ENCODE peak calls at places on chromosomes 4 and X, in ten cellular contexts. One of them, this sample, is unnamed.
A peak's percentile ranks its signal among the peaks of the same experiment; 100 is the strongest.

GRCh38 chr4:48653217-48654014 is 126.7 kb downstream of the FRYL start:
- DNase-seq in AG10803: peak; percentile 44
- DNase-seq in fibroblast of villous mesenchyme: peak; percentile 67
- DNase-seq in fibroblast of mammary gland: peak; percentile 82
- DNase-seq in heart left ventricle: peak; percentile 67
- DNase-seq in endodermal cell: peak; percentile 66
- DNase-seq in hepatocyte: peak; percentile 23
- DNase-seq in CD4-positive, alpha-beta memory T cell: peak; percentile 24
- DNase-seq in MM.1S: no peak
- DNase-seq in GM06990: no peak
- DNase-seq in this sample: no peak

GRCh38 chr4:58275856-58276255 is 1165.7 kb upstream of the IGFBP7 start:
- DNase-seq in CD4-positive, alpha-beta memory T cell: no peak
- DNase-seq in fibroblast of mammary gland: no peak
- DNase-seq in heart left ventricle: no peak
- DNase-seq in endodermal cell: no peak
- DNase-seq in AG10803: no peak
- DNase-seq in hepatocyte: no peak
- DNase-seq in MM.1S: no peak
- DNase-seq in fibroblast of villous mesenchyme: no peak
- DNase-seq in GM06990: no peak
- DNase-seq in this sample: no peak

GRCh38 chr4:148081745-148082144 is 349.9 kb downstream of the ARHGAP10 start:
- DNase-seq in heart left ventricle: no peak
- DNase-seq in fibroblast of mammary gland: no peak
- DNase-seq in AG10803: no peak
- DNase-seq in MM.1S: no peak
- DNase-seq in fibroblast of villous mesenchyme: no peak
- DNase-seq in endodermal cell: no peak
- DNase-seq in hepatocyte: no peak
- DNase-seq in CD4-positive, alpha-beta memory T cell: no peak
- DNase-seq in GM06990: no peak
- DNase-seq in this sample: no peak

GRCh38 chr4:169128902-169129301 is 118.8 kb upstream of the CBR4 start:
- DNase-seq in fibroblast of mammary gland: no peak
- DNase-seq in MM.1S: no peak
- DNase-seq in heart left ventricle: no peak
- DNase-seq in hepatocyte: no peak
- DNase-seq in fibroblast of villous mesenchyme: peak; percentile 62
- DNase-seq in CD4-positive, alpha-beta memory T cell: no peak
- DNase-seq in endodermal cell: no peak
- DNase-seq in AG10803: peak; percentile 87
- DNase-seq in GM06990: no peak
- DNase-seq in this sample: no peak

GRCh38 chr4:39976945-39977488 is 694 bp downstream of the PDS5A start:
- DNase-seq in MM.1S: peak; percentile 36
- DNase-seq in fibroblast of mammary gland: no peak
- DNase-seq in fibroblast of villous mesenchyme: peak; percentile 27
- DNase-seq in heart left ventricle: peak; percentile 43
- DNase-seq in endodermal cell: peak; percentile 69
- DNase-seq in AG10803: no peak
- DNase-seq in GM06990: peak; percentile 76
- DNase-seq in hepatocyte: peak; percentile 56
- DNase-seq in CD4-positive, alpha-beta memory T cell: peak; percentile 47
- DNase-seq in this sample: peak; percentile 36

GRCh38 chrX:34631826-34632225 is 25.3 kb downstream of the TMEM47 start:
- DNase-seq in fibroblast of mammary gland: peak; percentile 49
- DNase-seq in AG10803: peak; percentile 27
- DNase-seq in MM.1S: no peak
- DNase-seq in hepatocyte: peak; percentile 17
- DNase-seq in fibroblast of villous mesenchyme: peak; percentile 50
- DNase-seq in GM06990: no peak
- DNase-seq in CD4-positive, alpha-beta memory T cell: no peak
- DNase-seq in heart left ventricle: no peak
- DNase-seq in endodermal cell: no peak
- DNase-seq in this sample: no peak

GRCh38 chr4:101156619-101157310 is 190.6 kb downstream of the PPP3CA start:
- DNase-seq in hepatocyte: no peak
- DNase-seq in GM06990: no peak
- DNase-seq in AG10803: no peak
- DNase-seq in fibroblast of villous mesenchyme: no peak
- DNase-seq in CD4-positive, alpha-beta memory T cell: no peak
- DNase-seq in MM.1S: no peak
- DNase-seq in fibroblast of mammary gland: peak; percentile 20
- DNase-seq in endodermal cell: no peak
- DNase-seq in heart left ventricle: no peak
- DNase-seq in this sample: no peak

GRCh38 chr4:47510506-47511143 is 25.6 kb downstream of the ATP10D start:
- DNase-seq in AG10803: peak; percentile 55
- DNase-seq in fibroblast of villous mesenchyme: peak; percentile 27
- DNase-seq in CD4-positive, alpha-beta memory T cell: no peak
- DNase-seq in hepatocyte: no peak
- DNase-seq in endodermal cell: no peak
- DNase-seq in fibroblast of mammary gland: peak; percentile 44
- DNase-seq in GM06990: peak; percentile 63
- DNase-seq in MM.1S: peak; percentile 31
- DNase-seq in heart left ventricle: no peak
- DNase-seq in this sample: no peak

GRCh38 chr4:39931441-39931901 is 46.2 kb downstream of the PDS5A start:
- DNase-seq in CD4-positive, alpha-beta memory T cell: peak; percentile 5
- DNase-seq in heart left ventricle: no peak
- DNase-seq in fibroblast of mammary gland: no peak
- DNase-seq in fibroblast of villous mesenchyme: no peak
- DNase-seq in hepatocyte: peak; percentile 15
- DNase-seq in GM06990: no peak
- DNase-seq in MM.1S: no peak
- DNase-seq in endodermal cell: no peak
- DNase-seq in AG10803: no peak
- DNase-seq in this sample: no peak

GRCh38 chrX:1657367-1658082 is 42.7 kb downstream of the ASMT start:
- DNase-seq in MM.1S: no peak
- DNase-seq in CD4-positive, alpha-beta memory T cell: peak; percentile 64
- DNase-seq in fibroblast of mammary gland: peak; percentile 18
- DNase-seq in heart left ventricle: peak; percentile 13
- DNase-seq in AG10803: peak; percentile 35
- DNase-seq in GM06990: peak; percentile 69
- DNase-seq in hepatocyte: no peak
- DNase-seq in endodermal cell: no peak
- DNase-seq in fibroblast of villous mesenchyme: peak; percentile 67
- DNase-seq in this sample: peak; percentile 12

GRCh38 chr4:94342713-94343112 is at the start of gene HPGDS:
- DNase-seq in AG10803: no peak
- DNase-seq in heart left ventricle: no peak
- DNase-seq in GM06990: no peak
- DNase-seq in MM.1S: no peak
- DNase-seq in CD4-positive, alpha-beta memory T cell: no peak
- DNase-seq in fibroblast of mammary gland: no peak
- DNase-seq in endodermal cell: no peak
- DNase-seq in fibroblast of villous mesenchyme: no peak
- DNase-seq in hepatocyte: no peak
- DNase-seq in this sample: no peak

GRCh38 chrX:16472345-16472744 is 177.6 kb upstream of the S100G start:
- DNase-seq in hepatocyte: no peak
- DNase-seq in fibroblast of villous mesenchyme: no peak
- DNase-seq in CD4-positive, alpha-beta memory T cell: no peak
- DNase-seq in heart left ventricle: no peak
- DNase-seq in GM06990: no peak
- DNase-seq in endodermal cell: no peak
- DNase-seq in fibroblast of mammary gland: no peak
- DNase-seq in MM.1S: no peak
- DNase-seq in AG10803: no peak
- DNase-seq in this sample: no peak

GRCh38 chr4:185744127-185744865 is 67.7 kb downstream of the SORBS2 start:
- DNase-seq in GM06990: no peak
- DNase-seq in AG10803: no peak
- DNase-seq in fibroblast of mammary gland: no peak
- DNase-seq in heart left ventricle: no peak
- DNase-seq in endodermal cell: no peak
- DNase-seq in fibroblast of villous mesenchyme: no peak
- DNase-seq in CD4-positive, alpha-beta memory T cell: no peak
- DNase-seq in MM.1S: no peak
- DNase-seq in hepatocyte: no peak
- DNase-seq in this sample: no peak

GRCh38 chr4:128782875-128783614 is 26.5 kb upstream of the JADE1 start:
- DNase-seq in hepatocyte: no peak
- DNase-seq in heart left ventricle: no peak
- DNase-seq in MM.1S: no peak
- DNase-seq in AG10803: peak; percentile 37
- DNase-seq in fibroblast of villous mesenchyme: no peak
- DNase-seq in CD4-positive, alpha-beta memory T cell: no peak
- DNase-seq in fibroblast of mammary gland: peak; percentile 82
- DNase-seq in GM06990: no peak
- DNase-seq in endodermal cell: no peak
- DNase-seq in this sample: no peak

GRCh38 chrX:140918398-140919043 is 83.9 kb upstream of the SPANXB1 start:
- DNase-seq in fibroblast of mammary gland: peak; percentile 71
- DNase-seq in fibroblast of villous mesenchyme: peak; percentile 53
- DNase-seq in AG10803: peak; percentile 59
- DNase-seq in CD4-positive, alpha-beta memory T cell: peak; percentile 78
- DNase-seq in endodermal cell: peak; percentile 83
- DNase-seq in MM.1S: peak; percentile 83
- DNase-seq in hepatocyte: peak; percentile 67
- DNase-seq in heart left ventricle: no peak
- DNase-seq in GM06990: no peak
- DNase-seq in this sample: peak; percentile 21

GRCh38 chr4:98092833-98093439 is 50.3 kb downstream of the STPG2 start:
- DNase-seq in endodermal cell: no peak
- DNase-seq in heart left ventricle: no peak
- DNase-seq in hepatocyte: peak; percentile 39
- DNase-seq in CD4-positive, alpha-beta memory T cell: no peak
- DNase-seq in MM.1S: peak; percentile 30
- DNase-seq in AG10803: peak; percentile 6
- DNase-seq in fibroblast of mammary gland: peak; percentile 28
- DNase-seq in fibroblast of villous mesenchyme: peak; percentile 20
- DNase-seq in GM06990: no peak
- DNase-seq in this sample: no peak

DNA sequence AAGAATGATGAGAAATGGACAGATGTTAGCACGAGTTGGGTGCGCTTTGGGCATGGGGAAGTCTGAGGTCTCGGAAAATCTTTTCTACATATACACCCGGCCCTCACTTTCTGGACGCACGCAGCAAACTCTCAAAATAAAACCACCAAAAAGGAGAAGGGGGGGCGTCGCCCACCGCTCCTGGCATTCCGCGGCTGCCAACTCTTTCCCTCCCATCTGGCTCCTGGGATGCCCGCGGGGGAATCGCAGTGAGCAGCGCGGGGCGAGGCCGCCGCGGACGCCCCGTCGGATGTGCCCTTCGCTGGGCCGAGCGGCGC is 697 bp downstream of the IGFBP7 start:
- DNase-seq in MM.1S: no peak
- DNase-seq in fibroblast of mammary gland: no peak
- DNase-seq in CD4-positive, alpha-beta memory T cell: no peak
- DNase-seq in endodermal cell: no peak
- DNase-seq in heart left ventricle: no peak
- DNase-seq in GM06990: peak; percentile 3
- DNase-seq in AG10803: no peak
- DNase-seq in hepatocyte: no peak
- DNase-seq in fibroblast of villous mesenchyme: no peak
- DNase-seq in this sample: no peak
- H3K4me3 ChIP-seq in MM.1S: peak overlapping the region; percentile 51
- H3K4me3 ChIP-seq in fibroblast of mammary gland: peak overlapping the region; percentile 54
- H3K4me3 ChIP-seq in CD4-positive, alpha-beta memory T cell: no peak overlapping the region
- H3K4me3 ChIP-seq in endodermal cell: peak overlapping the region; percentile 66
- H3K4me3 ChIP-seq in heart left ventricle: peak overlapping the region; percentile 98
- H3K4me3 ChIP-seq in GM06990: no peak overlapping the region
- H3K4me3 ChIP-seq in AG10803: peak overlapping the region; percentile 71
- H3K4me3 ChIP-seq in hepatocyte: peak overlapping the region; percentile 6
- H3K4me3 ChIP-seq in fibroblast of villous mesenchyme: peak overlapping the region; percentile 85
- H3K4me3 ChIP-seq in this sample: peak overlapping the region; percentile 63

GRCh38 chr4:182880387-182881356 is 36.5 kb downstream of the DCTD start:
- DNase-seq in endodermal cell: no peak
- DNase-seq in heart left ventricle: peak; percentile 44
- DNase-seq in MM.1S: no peak
- DNase-seq in fibroblast of mammary gland: peak; percentile 17
- DNase-seq in fibroblast of villous mesenchyme: no peak
- DNase-seq in AG10803: no peak
- DNase-seq in CD4-positive, alpha-beta memory T cell: no peak
- DNase-seq in GM06990: no peak
- DNase-seq in hepatocyte: peak; percentile 30
- DNase-seq in this sample: peak; percentile 18
- H3K4me3 ChIP-seq in endodermal cell: no peak overlapping the region
- H3K4me3 ChIP-seq in heart left ventricle: peak overlapping the region; percentile 24
- H3K4me3 ChIP-seq in MM.1S: no peak overlapping the region
- H3K4me3 ChIP-seq in fibroblast of mammary gland: no peak overlapping the region
- H3K4me3 ChIP-seq in fibroblast of villous mesenchyme: no peak overlapping the region
- H3K4me3 ChIP-seq in AG10803: no peak overlapping the region
- H3K4me3 ChIP-seq in CD4-positive, alpha-beta memory T cell: no peak overlapping the region
- H3K4me3 ChIP-seq in GM06990: no peak overlapping the region
- H3K4me3 ChIP-seq in hepatocyte: no peak overlapping the region
- H3K4me3 ChIP-seq in this sample: no peak overlapping the region

DNA sequence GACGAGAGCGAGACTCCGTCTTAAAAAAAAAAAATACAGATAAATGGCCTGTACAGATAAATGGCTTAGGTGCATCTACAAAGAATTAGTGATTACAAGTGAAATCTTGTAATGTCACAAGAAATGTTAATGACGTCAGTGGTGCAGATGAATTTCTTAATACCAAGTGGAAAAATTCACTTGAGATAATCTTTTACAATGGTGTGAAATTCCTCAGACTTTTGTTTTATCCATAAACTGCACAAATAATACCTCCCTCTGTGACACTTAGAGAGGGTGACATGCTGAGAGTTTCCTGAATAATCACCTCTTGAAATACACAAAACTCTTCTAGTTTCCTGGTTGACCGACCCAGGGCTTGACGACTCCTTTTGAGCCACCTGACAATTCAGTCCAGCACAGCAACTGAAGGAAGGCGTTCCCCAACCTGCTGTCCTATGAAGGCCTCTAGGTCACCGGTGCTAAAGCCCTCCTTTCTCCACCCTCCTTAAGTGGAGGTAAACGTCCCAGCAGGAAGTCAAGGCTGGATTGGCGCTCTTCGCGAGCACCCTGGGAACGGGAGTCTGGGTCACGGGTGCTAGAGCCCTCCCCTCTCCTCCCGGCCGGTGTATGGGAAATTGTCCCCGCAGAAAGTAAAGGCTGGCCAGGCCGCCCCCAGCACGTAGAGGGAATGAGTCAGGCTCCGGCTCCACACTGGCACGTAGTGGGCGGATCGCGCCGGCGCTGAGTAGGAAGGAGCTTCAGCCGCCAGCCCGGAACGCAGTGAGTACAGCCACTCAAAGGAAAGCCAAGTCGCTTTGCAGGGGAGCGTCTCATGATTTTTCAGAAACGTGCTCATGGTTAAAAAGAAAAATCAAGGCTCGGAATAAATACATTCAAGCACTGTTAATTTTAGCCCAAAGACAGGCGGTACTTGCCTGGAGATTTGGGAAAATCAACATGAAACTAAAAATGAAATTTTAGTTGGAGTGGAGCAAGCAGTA is at the start of gene TMEM144:
- DNase-seq in MM.1S: peak; percentile 77
- DNase-seq in fibroblast of villous mesenchyme: peak; percentile 82
- DNase-seq in hepatocyte: peak; percentile 96
- DNase-seq in AG10803: peak; percentile 78
- DNase-seq in heart left ventricle: peak; percentile 90
- DNase-seq in GM06990: peak; percentile 40
- DNase-seq in fibroblast of mammary gland: peak; percentile 88
- DNase-seq in endodermal cell: peak; percentile 96
- DNase-seq in CD4-positive, alpha-beta memory T cell: no peak
- DNase-seq in this sample: peak; percentile 58
- H3K4me3 ChIP-seq in MM.1S: peak within 1 kb of the TSS; percentile 61
- H3K4me3 ChIP-seq in fibroblast of villous mesenchyme: peak within 1 kb of the TSS; percentile 62
- H3K4me3 ChIP-seq in hepatocyte: peak within 1 kb of the TSS; percentile 45
- H3K4me3 ChIP-seq in AG10803: peak within 1 kb of the TSS; percentile 60
- H3K4me3 ChIP-seq in heart left ventricle: peak within 1 kb of the TSS; percentile 61
- H3K4me3 ChIP-seq in GM06990: peak within 1 kb of the TSS; percentile 57
- H3K4me3 ChIP-seq in fibroblast of mammary gland: peak within 1 kb of the TSS; percentile 61
- H3K4me3 ChIP-seq in endodermal cell: peak within 1 kb of the TSS; percentile 83
- H3K4me3 ChIP-seq in CD4-positive, alpha-beta memory T cell: peak within 1 kb of the TSS; percentile 4
- H3K4me3 ChIP-seq in this sample: peak within 1 kb of the TSS; percentile 49

GRCh38 chrX:115030635-115031034 is 13.2 kb upstream of the IL13RA2 start:
- DNase-seq in heart left ventricle: peak; percentile 5
- DNase-seq in endodermal cell: no peak
- DNase-seq in AG10803: no peak
- DNase-seq in GM06990: no peak
- DNase-seq in fibroblast of mammary gland: no peak
- DNase-seq in CD4-positive, alpha-beta memory T cell: no peak
- DNase-seq in fibroblast of villous mesenchyme: no peak
- DNase-seq in hepatocyte: peak; percentile 71
- DNase-seq in MM.1S: no peak
- DNase-seq in this sample: no peak
- H3K4me3 ChIP-seq in heart left ventricle: no peak overlapping the region
- H3K4me3 ChIP-seq in endodermal cell: no peak overlapping the region
- H3K4me3 ChIP-seq in AG10803: no peak overlapping the region
- H3K4me3 ChIP-seq in GM06990: no peak overlapping the region
- H3K4me3 ChIP-seq in fibroblast of mammary gland: no peak overlapping the region
- H3K4me3 ChIP-seq in CD4-positive, alpha-beta memory T cell: no peak overlapping the region
- H3K4me3 ChIP-seq in fibroblast of villous mesenchyme: no peak overlapping the region
- H3K4me3 ChIP-seq in hepatocyte: no peak overlapping the region
- H3K4me3 ChIP-seq in MM.1S: no peak overlapping the region
- H3K4me3 ChIP-seq in this sample: no peak overlapping the region